ENCODE peak calls at places on chromosomes 13 and 19, in five cellular contexts. O is IMR-90; M is heart right ventricle; Z is lower lobe of right lung; K is naive thymus-derived CD4-positive, alpha-beta T cell. E is an unnamed sample.

GRCh38 chr13:53159439-53159838 is 130.8 kb downstream of the OLFM4 start:
- DNase-seq in O (no peak), M (no peak), Z (no peak), K (no peak), E (no peak)

GRCh38 chr19:28701491-28701890 is 511.5 kb downstream of the UQCRFS1 start:
- DNase-seq in O (no peak), M (no peak), Z (no peak), K (no peak), E (no peak)

GRCh38 chr13:44649118-44649455 is 73.0 kb upstream of the TSC22D1 start:
- DNase-seq in O (no peak), M (no peak), Z (no peak), K (no peak), E (no peak)

GRCh38 chr19:16420781-16421386 is 50.9 kb downstream of the EPS15L1 start:
- DNase-seq in O (no peak), M (peak; percentile 75), Z (no peak), K (no peak), E (peak; percentile 62)

GRCh38 chr13:110471833-110472162 is 89.7 kb downstream of the RAB20 start:
- DNase-seq in O (peak; percentile 37), M (peak; percentile 35), Z (peak; percentile 68), K (no peak), E (no peak)

GRCh38 chr13:35966024-35966423 is 165.2 kb downstream of the DCLK1 start:
- DNase-seq in O (no peak), M (no peak), Z (no peak), K (no peak), E (no peak)

GRCh38 chr19:9956956-9957355 is 20.6 kb upstream of the OLFM2 start:
- DNase-seq in O (peak; percentile 24), M (no peak), Z (no peak), K (no peak), E (no peak)

GRCh38 chr13:101624981-101625380 is 172.5 kb downstream of the ITGBL1 start:
- DNase-seq in O (no peak), M (no peak), Z (no peak), K (peak; percentile 30), E (no peak)

GRCh38 chr13:99206873-99207272 is 6.2 kb downstream of the UBAC2 start:
- DNase-seq in O (no peak), M (no peak), Z (no peak), K (no peak), E (no peak)

GRCh38 chr19:47779524-47780214 is 1.2 kb downstream of the SELENOW start:
- DNase-seq in O (no peak), M (peak; percentile 77), Z (no peak), K (no peak), E (peak; percentile 38)

GRCh38 chr13:99990045-99990977 is 8.7 kb downstream of the ZIC2 start:
- DNase-seq in O (no peak), M (no peak), Z (no peak), K (no peak), E (no peak)

GRCh38 chr19:58563034-58563573 is 4.7 kb upstream of the UBE2M start:
- DNase-seq in O (no peak), M (no peak), Z (no peak), K (no peak), E (peak; percentile 68)

GRCh38 chr19:44777715-44778347 is at the start of gene CBLC:
- DNase-seq in O (no peak), M (no peak), Z (peak; percentile 82), K (no peak), E (peak; percentile 93)

GRCh38 chr19:12996542-12997094 is 1.3 kb downstream of the NFIX start:
- DNase-seq in O (peak; percentile 22), M (peak; percentile 66), Z (no peak), K (no peak), E (peak; percentile 46)

GRCh38 chr19:39870171-39870971 is 24.2 kb upstream of the FBL start:
- DNase-seq in O (no peak), M (no peak), Z (no peak), K (no peak), E (no peak)

GRCh38 chr19:47778954-47779351 is 450 bp downstream of the SELENOW start:
- DNase-seq in O (no peak), M (no peak), Z (no peak), K (no peak), E (peak; percentile 66)

GRCh38 chr19:3968556-3969434 is 2.1 kb downstream of the DAPK3 start:
- DNase-seq in O (peak; percentile 100), M (peak; percentile 85), Z (peak; percentile 81), K (no peak), E (no peak)

GRCh38 chr13:91245283-91245682 is 102.2 kb upstream of the MIR17HG start:
- DNase-seq in O (no peak), M (no peak), Z (no peak), K (no peak), E (no peak)

GRCh38 chr13:104385409-104385808 is 1319.2 kb upstream of the SLC10A2 start:
- DNase-seq in O (peak; percentile 56), M (no peak), Z (no peak), K (no peak), E (no peak)

GRCh38 chr19:45528744-45529453 is 21.6 kb downstream of the VASP start:
- DNase-seq in O (no peak), M (no peak), Z (peak; percentile 64), K (peak; percentile 31), E (peak; percentile 81)

GRCh38 chr19:58581227-58582141 is 8.3 kb upstream of the MZF1 start:
- DNase-seq in O (peak; percentile 91), M (peak; percentile 89), Z (peak; percentile 92), K (peak; percentile 91), E (peak; percentile 81)

GRCh38 chr19:30225615-30226463 is 146.3 kb upstream of the ZNF536 start:
- DNase-seq in O (no peak), M (no peak), Z (no peak), K (no peak), E (peak; percentile 62)

GRCh38 chr19:29806098-29806866 is 5.5 kb upstream of the CCNE1 start:
- DNase-seq in O (peak; percentile 44), M (peak; percentile 57), Z (peak; percentile 42), K (no peak), E (no peak)

GRCh38 chr19:50001775-50002174 is 23.4 kb downstream of the VRK3 start:
- DNase-seq in O (no peak), M (no peak), Z (no peak), K (no peak), E (no peak)

GRCh38 chr13:43979492-43979891 is 99.8 kb downstream of the LACC1 start:
- DNase-seq in O (no peak), M (no peak), Z (no peak), K (no peak), E (no peak)

GRCh38 chr13:73365240-73365639 is 306.4 kb downstream of the KLF5 start:
- DNase-seq in O (no peak), M (no peak), Z (no peak), K (no peak), E (no peak)

GRCh38 chr13:99288069-99288468 is 19.1 kb downstream of the GPR183 start:
- DNase-seq in O (no peak), M (no peak), Z (no peak), K (no peak), E (no peak)

GRCh38 chr13:77898097-77898496 is 20.5 kb downstream of the EDNRB start:
- DNase-seq in O (peak; percentile 16), M (no peak), Z (no peak), K (no peak), E (no peak)

GRCh38 chr13:100544866-100545683 is 43.5 kb downstream of the GGACT start:
- DNase-seq in O (no peak), M (peak; percentile 68), Z (peak; percentile 78), K (no peak), E (peak; percentile 88)

GRCh38 chr19:16368385-16369305 is 44.0 kb downstream of the KLF2 start:
- DNase-seq in O (no peak), M (no peak), Z (peak; percentile 27), K (peak; percentile 96), E (no peak)

GRCh38 chr13:95858286-95859075 is 181.5 kb downstream of the DNAJC3 start:
- DNase-seq in O (peak; percentile 55), M (no peak), Z (no peak), K (no peak), E (no peak)

GRCh38 chr13:75481176-75482069 is 546 bp downstream of the TBC1D4 start:
- DNase-seq in O (no peak), M (peak; percentile 46), Z (peak; percentile 58), K (peak; percentile 10), E (peak; percentile 49)

GRCh38 chr19:6119031-6119430 is 8.7 kb upstream of the RFX2 start:
- DNase-seq in O (no peak), M (no peak), Z (no peak), K (no peak), E (no peak)

GRCh38 chr13:50376895-50377575 is 361.8 kb downstream of the KCNRG start:
- DNase-seq in O (no peak), M (no peak), Z (no peak), K (no peak), E (no peak)

GRCh38 chr19:31810536-31811109 is 461.4 kb upstream of the TSHZ3 start:
- DNase-seq in O (no peak), M (no peak), Z (no peak), K (no peak), E (no peak)
- H3K27ac ChIP-seq in O (no peak overlapping the region), M (no peak overlapping the region), Z (no peak overlapping the region), K (no peak overlapping the region), E (no peak overlapping the region)

DNA sequence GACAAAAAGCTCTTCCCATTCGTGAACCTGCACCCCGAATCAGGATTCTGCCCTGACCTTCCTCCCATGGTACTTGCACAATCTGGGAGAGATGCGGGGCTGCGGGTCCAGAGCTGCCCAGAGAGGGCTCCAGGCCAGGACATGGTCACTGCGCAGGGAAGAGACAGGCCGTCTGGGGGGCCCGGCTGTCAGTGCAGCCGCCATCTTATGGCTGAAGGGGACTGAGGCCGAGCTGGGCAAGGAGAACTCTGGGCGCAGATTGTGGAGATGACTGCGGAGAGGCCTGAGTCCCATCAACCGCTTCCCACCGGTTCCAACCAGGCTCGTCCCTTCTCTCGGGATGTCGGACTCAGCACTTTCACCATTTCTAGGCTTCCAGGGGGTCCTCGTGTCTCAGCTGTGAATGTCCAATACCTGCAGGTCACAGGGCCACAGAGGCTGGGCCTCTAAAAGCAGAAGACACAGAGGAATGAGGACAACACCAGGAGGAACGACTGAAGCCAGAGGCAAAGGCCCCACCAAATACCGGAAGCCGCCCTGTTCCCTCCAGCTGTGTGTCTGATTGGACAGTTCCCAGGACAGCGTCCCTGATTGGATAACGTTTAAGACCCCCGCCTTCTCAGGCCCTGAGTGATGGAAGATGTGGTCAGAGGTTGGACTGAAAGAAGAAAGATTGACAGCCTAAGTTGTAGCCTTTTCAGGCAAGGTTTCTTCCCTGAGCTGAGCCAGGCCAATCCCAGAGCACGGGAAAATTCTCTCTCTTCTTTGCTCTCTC is 117.1 kb upstream of the ZNF91 start:
- DNase-seq in O (no peak), M (no peak), Z (no peak), K (no peak), E (no peak)
- H3K4me1 ChIP-seq in O (no peaks in the 10 kb centered on the region), M (no peaks in the 10 kb centered on the region), Z (no peaks in the 10 kb centered on the region), K (no peaks in the 10 kb centered on the region), E (no peaks in the 10 kb centered on the region)

DNA sequence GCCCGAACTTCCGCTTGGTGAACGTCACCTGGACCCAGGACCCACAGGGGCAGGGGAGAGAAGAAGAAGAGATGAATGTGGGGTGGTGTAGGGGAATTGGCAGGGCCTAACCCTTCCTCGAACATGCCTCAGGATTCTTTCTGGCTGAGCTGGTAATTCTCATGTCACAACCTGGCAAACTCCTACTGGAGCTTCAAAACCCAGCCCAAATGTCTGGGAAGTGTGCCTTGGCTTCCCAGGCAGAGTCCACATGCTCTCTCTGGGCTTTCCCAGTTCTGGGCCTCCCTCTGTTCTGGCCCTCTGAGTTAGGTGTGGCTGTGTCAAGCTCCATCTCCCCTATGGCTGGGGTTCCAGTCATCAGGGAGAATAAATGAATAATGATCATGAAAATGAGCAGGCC is 11.1 kb upstream of the TMEM161A start:
- DNase-seq in O (no peak), M (no peak), Z (no peak), K (no peak), E (no peak)
- H3K4me3 ChIP-seq in O (no peak overlapping the region), M (no peak overlapping the region), Z (no peak overlapping the region), K (no peak overlapping the region), E (no peak overlapping the region)

GRCh38 chr19:42052241-42052863 is 17.7 kb downstream of the GRIK5 start:
- DNase-seq in O (no peak), M (no peak), Z (no peak), K (no peak), E (no peak)
- H3K27ac ChIP-seq in O (no peak overlapping the region), M (no peak overlapping the region), Z (no peak overlapping the region), K (no peak overlapping the region), E (no peak overlapping the region)

E was measured in pancreas.